ENCODE peak calls at places on chromosomes 5 and 9, in eight cellular contexts. Q is anterior cingulate cortex, G is KBM-7, X is EL, I is endothelial cell, H is neural crest cell, A is fibroblast of the conjunctiva, M is adrenal gland. K is an unnamed sample.
A peak's percentile ranks its signal among the peaks of the same experiment; 100 is the strongest.

GRCh38 chr9:1007312-1007711 is 30.9 kb downstream of the DMRT3 start:
- DNase-seq in I (no peak), A (no peak), M (no peak), G (no peak), H (no peak), Q (no peak), X (no peak), K (no peak)

GRCh38 chr5:157918811-157919742 is 60.1 kb upstream of the CLINT1 start:
- DNase-seq in G (peak; percentile 89), I (no peak), X (no peak), H (no peak), M (no peak), A (no peak), Q (no peak), K (peak; percentile 30)

GRCh38 chr5:73946926-73947455 is 321.0 kb downstream of the ARHGEF28 start:
- DNase-seq in M (no peak), G (no peak), X (no peak), I (no peak), Q (no peak), H (no peak), A (no peak), K (no peak)

GRCh38 chr5:168291281-168291960 is at the start of gene WWC1:
- DNase-seq in X (peak; percentile 62), M (no peak), A (no peak), G (peak; percentile 80), I (peak; percentile 53), H (peak; percentile 59), Q (peak; percentile 35), K (no peak)

GRCh38 chr5:76473676-76474075 is 70.6 kb downstream of the IQGAP2 start:
- DNase-seq in G (peak; percentile 74), M (no peak), A (no peak), Q (no peak), I (no peak), H (no peak), X (no peak), K (no peak)

GRCh38 chr5:160262151-160262550 is 32.8 kb downstream of the FABP6 start:
- DNase-seq in H (no peak), A (no peak), G (no peak), Q (no peak), I (no peak), X (no peak), M (no peak), K (no peak)

GRCh38 chr5:87061046-87061445 is 206.6 kb upstream of the RASA1 start:
- DNase-seq in I (no peak), G (no peak), M (no peak), H (no peak), X (no peak), A (no peak), Q (no peak), K (no peak)

GRCh38 chr9:69121155-69122085 is 52.7 kb upstream of the TJP2 start:
- DNase-seq in Q (peak; percentile 50), M (peak; percentile 41), A (no peak), H (peak; percentile 46), I (peak; percentile 67), X (peak; percentile 57), G (peak; percentile 72), K (no peak)

GRCh38 chr9:110750272-110750671 is 81.7 kb downstream of the MUSK start:
- DNase-seq in H (no peak), A (no peak), X (no peak), G (no peak), I (no peak), Q (no peak), M (peak; percentile 31), K (no peak)

GRCh38 chr5:35415305-35415704 is 185.0 kb upstream of the PRLR start:
- DNase-seq in I (no peak), H (no peak), X (no peak), A (no peak), G (no peak), Q (no peak), M (no peak), K (no peak)

GRCh38 chr5:9365501-9365900 is 180.4 kb downstream of the SEMA5A start:
- DNase-seq in A (no peak), M (no peak), X (no peak), G (no peak), I (no peak), Q (no peak), H (no peak), K (no peak)

GRCh38 chr5:43753069-43753468 is 150.1 kb downstream of the NNT start:
- DNase-seq in Q (no peak), X (no peak), I (no peak), G (peak; percentile 17), A (no peak), M (no peak), H (no peak), K (no peak)

GRCh38 chr5:39671421-39672110 is 246.8 kb upstream of the DAB2 start:
- DNase-seq in A (no peak), X (no peak), H (no peak), G (no peak), Q (no peak), I (no peak), M (no peak), K (no peak)

GRCh38 chr5:83015676-83016075 is 61.5 kb downstream of the TMEM167A start:
- DNase-seq in M (no peak), Q (no peak), X (no peak), H (no peak), I (no peak), G (no peak), A (no peak), K (no peak)

GRCh38 chr5:179978792-179979191 is 71.1 kb upstream of the TBC1D9B start:
- DNase-seq in A (no peak), H (no peak), I (no peak), G (no peak), X (no peak), M (no peak), Q (no peak), K (no peak)

K was measured in AG09319.